ENCODE peak calls at places on chromosome 12, in nine cellular contexts. P, B, I, H, S, W, G, O and M are unnamed samples.

GRCh38 chr12:99910342-99910741 is 74.4 kb downstream of the ANKS1B start:
- DNase-seq in S (no peak), H (no peak), B (no peak), I (no peak), P (no peak), G (no peak), O (no peak), W (no peak), M (no peak)

GRCh38 chr12:110424237-110424636 is 20.7 kb upstream of the ANAPC7 start:
- DNase-seq in P (no peak), W (no peak), S (peak; percentile 11), O (no peak), B (no peak), I (no peak), G (no peak), H (no peak), M (no peak)

GRCh38 chr12:54197037-54197909 is 8.5 kb upstream of the SMUG1 start:
- DNase-seq in S (peak; percentile 39), P (peak; percentile 22), H (no peak), W (no peak), B (no peak), I (no peak), G (no peak), O (no peak), M (no peak)

GRCh38 chr12:13734753-13735152 is 246.6 kb downstream of the GRIN2B start:
- DNase-seq in H (no peak), S (no peak), P (no peak), I (no peak), B (no peak), O (no peak), G (no peak), W (no peak), M (no peak)

GRCh38 chr12:79944565-79944964 is 9.7 kb upstream of the PPP1R12A start:
- DNase-seq in B (no peak), O (no peak), W (no peak), I (no peak), G (no peak), H (no peak), P (no peak), S (no peak), M (no peak)

GRCh38 chr12:76422154-76422877 is 74.1 kb upstream of the BBS10 start:
- DNase-seq in W (no peak), G (no peak), H (no peak), O (no peak), S (no peak), B (no peak), I (no peak), P (peak; percentile 10), M (no peak)

GRCh38 chr12:91743727-91744126 is 401.9 kb downstream of the BTG1 start:
- DNase-seq in S (no peak), G (no peak), H (no peak), P (no peak), B (no peak), W (no peak), I (no peak), O (no peak), M (no peak)

GRCh38 chr12:58310828-58311273 is 369.5 kb downstream of the ATP23 start:
- DNase-seq in G (peak; percentile 92), I (peak; percentile 94), B (no peak), O (no peak), S (no peak), P (peak; percentile 99), W (peak; percentile 85), H (no peak), M (peak; percentile 5)

GRCh38 chr12:74415633-74416032 is 122.0 kb upstream of the ATXN7L3B start:
- DNase-seq in W (no peak), O (no peak), I (no peak), S (peak; percentile 39), B (no peak), P (peak; percentile 17), G (peak; percentile 28), H (peak; percentile 42), M (peak; percentile 23)

GRCh38 chr12:7093892-7094291 is 1.6 kb upstream of the C1R start:
- DNase-seq in P (no peak), W (no peak), O (no peak), H (no peak), B (no peak), I (no peak), G (no peak), S (no peak), M (no peak)

DNA sequence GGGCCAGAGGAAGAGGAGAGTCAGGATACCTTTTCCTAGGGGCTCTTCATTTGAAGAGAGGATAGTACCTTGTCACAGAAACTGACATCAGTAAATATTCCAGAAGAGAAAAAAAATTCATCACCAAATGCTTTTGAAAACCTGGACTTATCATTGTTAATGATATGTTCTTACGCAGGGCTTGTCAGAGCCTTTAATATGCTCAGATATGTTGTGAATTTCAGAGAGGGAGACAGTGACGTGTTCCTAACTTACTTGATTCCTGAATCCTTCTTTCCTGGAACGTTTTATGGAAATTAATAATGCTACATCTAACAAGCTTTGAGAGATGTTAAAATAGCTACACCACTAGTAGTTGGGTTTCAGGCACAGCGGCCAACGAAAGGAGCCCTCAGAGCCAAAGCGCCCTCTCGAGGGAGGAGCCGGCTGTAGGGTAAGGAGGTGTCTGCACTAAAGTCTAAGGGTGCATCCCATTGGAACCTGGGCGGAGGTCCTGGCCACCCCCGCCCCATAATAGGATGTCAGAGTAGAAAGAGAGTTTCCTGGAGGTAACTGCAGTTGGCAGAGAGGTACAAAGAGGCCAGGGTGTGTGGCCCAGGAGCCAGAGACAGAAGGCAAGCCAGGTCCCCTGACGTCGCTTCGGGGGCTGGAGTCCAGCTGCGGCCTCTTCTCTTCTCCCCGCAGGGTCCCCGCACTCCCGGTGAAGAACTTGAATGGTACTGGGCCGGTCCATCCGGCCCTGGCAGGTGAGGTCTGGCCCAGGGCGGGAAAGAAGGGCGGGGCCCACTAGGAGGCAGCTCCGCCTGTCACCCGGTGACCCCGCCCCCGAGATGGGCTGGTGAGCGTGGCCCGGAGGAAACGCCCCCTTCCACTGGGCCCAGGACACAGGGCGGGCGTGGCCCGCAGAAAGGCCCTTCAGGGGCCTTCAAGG is 36.2 kb downstream of the DTX1 start:
- DNase-seq in H (peak; percentile 42), P (no peak), S (peak; percentile 82), O (no peak), W (no peak), G (no peak), B (no peak), I (no peak), M (no peak)
- H3K36me3 ChIP-seq in H (no peaks in the 10 kb centered on the region), P (no peaks in the 10 kb centered on the region), S (no peaks in the 10 kb centered on the region), O (no peaks in the 10 kb centered on the region), W (no peaks in the 10 kb centered on the region), G (no peaks in the 10 kb centered on the region), B (no peaks in the 10 kb centered on the region), I (no peaks in the 10 kb centered on the region), M (no peaks in the 10 kb centered on the region)

GRCh38 chr12:131990980-131991305 is 41.2 kb downstream of the EP400 start:
- DNase-seq in G (no peak), B (no peak), H (no peak), I (no peak), P (no peak), O (no peak), S (no peak), W (no peak), M (no peak)
- H3K36me3 ChIP-seq in G (peaks cover 40% of the 10 kb centered on the region), B (peaks cover 88% of the 10 kb centered on the region), H (peaks cover 54% of the 10 kb centered on the region), I (peaks cover 35% of the 10 kb centered on the region), P (peaks cover 75% of the 10 kb centered on the region), O (peaks cover 100% of the 10 kb centered on the region), S (peaks cover 12% of the 10 kb centered on the region), W (peaks cover 2% of the 10 kb centered on the region), M (peaks cover 2% of the 10 kb centered on the region)

DNA sequence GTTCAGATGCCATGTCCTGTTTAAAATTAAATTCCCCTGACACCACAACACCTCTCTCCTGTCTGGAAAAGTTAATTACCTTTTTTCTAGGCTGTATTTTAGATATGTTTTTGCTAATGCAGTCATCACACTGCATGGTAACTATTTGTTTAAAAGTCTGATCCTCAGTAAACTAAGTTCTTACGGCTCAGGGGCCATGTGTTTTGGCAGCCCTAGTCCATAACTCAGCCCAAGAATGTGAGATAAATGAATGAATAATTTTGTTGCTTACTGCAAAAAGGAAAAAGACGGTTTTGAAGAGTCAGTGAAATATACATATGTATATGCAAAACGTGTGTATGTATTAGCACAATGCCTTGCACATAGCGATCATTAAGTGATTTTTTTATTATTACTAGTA is 140.2 kb downstream of the NDUFA12 start:
- DNase-seq in O (no peak), I (no peak), H (no peak), P (no peak), B (no peak), S (no peak), W (no peak), G (no peak), M (no peak)
- H3K36me3 ChIP-seq in O (no peaks in the 10 kb centered on the region), I (no peaks in the 10 kb centered on the region), H (no peaks in the 10 kb centered on the region), P (no peaks in the 10 kb centered on the region), B (no peaks in the 10 kb centered on the region), S (no peaks in the 10 kb centered on the region), W (no peaks in the 10 kb centered on the region), G (no peaks in the 10 kb centered on the region), M (no peaks in the 10 kb centered on the region)

DNA sequence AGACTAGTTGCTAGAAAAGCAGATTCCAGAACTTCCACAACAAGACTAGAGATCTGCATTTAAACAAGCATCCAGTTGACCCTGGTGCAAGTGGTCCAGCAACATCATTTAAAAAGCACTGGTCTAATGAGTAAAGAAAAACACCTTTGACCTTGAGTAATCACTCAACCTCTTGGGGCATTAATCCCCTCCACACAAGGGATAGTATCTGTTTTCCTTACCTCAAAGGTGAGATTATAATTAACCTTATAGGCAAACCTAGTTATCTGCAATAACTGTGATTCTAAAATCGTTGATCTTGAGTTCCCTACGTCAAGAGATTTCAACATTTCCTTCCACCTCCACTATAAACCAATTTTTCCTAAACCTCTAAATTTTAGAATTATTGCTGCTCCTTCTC is 1.1 kb downstream of the KDM5A start:
- DNase-seq in G (no peak), I (no peak), W (no peak), P (no peak), S (no peak), H (no peak), O (no peak), B (no peak), M (no peak)
- H3K36me3 ChIP-seq in G (peaks cover 10% of the 10 kb centered on the region), I (peaks cover 33% of the 10 kb centered on the region), W (no peaks in the 10 kb centered on the region), P (peaks cover 12% of the 10 kb centered on the region), S (peaks cover 8% of the 10 kb centered on the region), H (peaks cover 23% of the 10 kb centered on the region), O (peaks cover 21% of the 10 kb centered on the region), B (peaks cover 14% of the 10 kb centered on the region), M (no peaks in the 10 kb centered on the region)